ENCODE peak calls at places on chromosomes 11 and 22, in five cellular contexts. One of them, this sample, is unnamed.

GRCh38 chr11:104798794-104799193 is 99.5 kb downstream of the CASP12 start:
- DNase-seq in fibroblast of mammary gland: no peak
- DNase-seq in stimulated activated CD8-positive, alpha-beta memory T cell treated with anti-CD3 and anti-CD28 coated beads, Interleukin-15, amount 100 ng/mL, for 4 hours: no peak
- DNase-seq in left colon: no peak
- DNase-seq in CD8-positive, alpha-beta T cell: no peak
- DNase-seq in this sample: peak; percentile 53

GRCh38 chr22:20559174-20559760 is 51.9 kb downstream of the MED15 start:
- DNase-seq in left colon: no peak
- DNase-seq in fibroblast of mammary gland: no peak
- DNase-seq in stimulated activated CD8-positive, alpha-beta memory T cell treated with anti-CD3 and anti-CD28 coated beads, Interleukin-15, amount 100 ng/mL, for 4 hours: no peak
- DNase-seq in CD8-positive, alpha-beta T cell: no peak
- DNase-seq in this sample: no peak

GRCh38 chr22:29328566-29329500 is 13.3 kb upstream of the RASL10A start:
- DNase-seq in fibroblast of mammary gland: no peak
- DNase-seq in stimulated activated CD8-positive, alpha-beta memory T cell treated with anti-CD3 and anti-CD28 coated beads, Interleukin-15, amount 100 ng/mL, for 4 hours: no peak
- DNase-seq in CD8-positive, alpha-beta T cell: no peak
- DNase-seq in left colon: no peak
- DNase-seq in this sample: no peak

GRCh38 chr11:8389034-8389996 is 125.6 kb upstream of the LMO1 start:
- DNase-seq in CD8-positive, alpha-beta T cell: no peak
- DNase-seq in left colon: no peak
- DNase-seq in fibroblast of mammary gland: no peak
- DNase-seq in stimulated activated CD8-positive, alpha-beta memory T cell treated with anti-CD3 and anti-CD28 coated beads, Interleukin-15, amount 100 ng/mL, for 4 hours: no peak
- DNase-seq in this sample: no peak

GRCh38 chr22:31588970-31589675 is 72.9 kb downstream of the PISD start:
- DNase-seq in stimulated activated CD8-positive, alpha-beta memory T cell treated with anti-CD3 and anti-CD28 coated beads, Interleukin-15, amount 100 ng/mL, for 4 hours: no peak
- DNase-seq in fibroblast of mammary gland: no peak
- DNase-seq in left colon: no peak
- DNase-seq in CD8-positive, alpha-beta T cell: no peak
- DNase-seq in this sample: no peak

GRCh38 chr11:28343304-28344233 is 235.4 kb downstream of the METTL15 start:
- DNase-seq in stimulated activated CD8-positive, alpha-beta memory T cell treated with anti-CD3 and anti-CD28 coated beads, Interleukin-15, amount 100 ng/mL, for 4 hours: no peak
- DNase-seq in CD8-positive, alpha-beta T cell: no peak
- DNase-seq in fibroblast of mammary gland: peak; percentile 86
- DNase-seq in left colon: no peak
- DNase-seq in this sample: no peak

GRCh38 chr22:37050913-37051628 is 471 bp upstream of the KCTD17 start:
- DNase-seq in CD8-positive, alpha-beta T cell: no peak
- DNase-seq in stimulated activated CD8-positive, alpha-beta memory T cell treated with anti-CD3 and anti-CD28 coated beads, Interleukin-15, amount 100 ng/mL, for 4 hours: no peak
- DNase-seq in left colon: no peak
- DNase-seq in fibroblast of mammary gland: no peak
- DNase-seq in this sample: no peak

GRCh38 chr11:44808053-44808753 is 81.4 kb downstream of the TSPAN18 start:
- DNase-seq in CD8-positive, alpha-beta T cell: no peak
- DNase-seq in left colon: no peak
- DNase-seq in stimulated activated CD8-positive, alpha-beta memory T cell treated with anti-CD3 and anti-CD28 coated beads, Interleukin-15, amount 100 ng/mL, for 4 hours: no peak
- DNase-seq in fibroblast of mammary gland: no peak
- DNase-seq in this sample: no peak

GRCh38 chr11:76670475-76671235 is at the start of gene LRRC32:
- DNase-seq in CD8-positive, alpha-beta T cell: no peak
- DNase-seq in fibroblast of mammary gland: no peak
- DNase-seq in stimulated activated CD8-positive, alpha-beta memory T cell treated with anti-CD3 and anti-CD28 coated beads, Interleukin-15, amount 100 ng/mL, for 4 hours: no peak
- DNase-seq in left colon: no peak
- DNase-seq in this sample: peak; percentile 37

GRCh38 chr11:36300651-36301050 is 4.6 kb downstream of the PRR5L start:
- DNase-seq in left colon: peak; percentile 85
- DNase-seq in fibroblast of mammary gland: peak; percentile 64
- DNase-seq in stimulated activated CD8-positive, alpha-beta memory T cell treated with anti-CD3 and anti-CD28 coated beads, Interleukin-15, amount 100 ng/mL, for 4 hours: no peak
- DNase-seq in CD8-positive, alpha-beta T cell: no peak
- DNase-seq in this sample: no peak

GRCh38 chr11:83241291-83241946 is 44.7 kb downstream of the CCDC90B start:
- DNase-seq in left colon: no peak
- DNase-seq in stimulated activated CD8-positive, alpha-beta memory T cell treated with anti-CD3 and anti-CD28 coated beads, Interleukin-15, amount 100 ng/mL, for 4 hours: no peak
- DNase-seq in fibroblast of mammary gland: peak; percentile 78
- DNase-seq in CD8-positive, alpha-beta T cell: no peak
- DNase-seq in this sample: no peak

GRCh38 chr22:32746715-32747114 is 54.8 kb upstream of the TIMP3 start:
- DNase-seq in stimulated activated CD8-positive, alpha-beta memory T cell treated with anti-CD3 and anti-CD28 coated beads, Interleukin-15, amount 100 ng/mL, for 4 hours: no peak
- DNase-seq in left colon: no peak
- DNase-seq in fibroblast of mammary gland: no peak
- DNase-seq in CD8-positive, alpha-beta T cell: no peak
- DNase-seq in this sample: no peak

GRCh38 chr22:38754247-38755154 is 1.3 kb downstream of the SUN2 start:
- DNase-seq in CD8-positive, alpha-beta T cell: no peak
- DNase-seq in left colon: peak; percentile 82
- DNase-seq in stimulated activated CD8-positive, alpha-beta memory T cell treated with anti-CD3 and anti-CD28 coated beads, Interleukin-15, amount 100 ng/mL, for 4 hours: no peak
- DNase-seq in fibroblast of mammary gland: peak; percentile 57
- DNase-seq in this sample: peak; percentile 71

GRCh38 chr11:44899959-44900358 is 50.7 kb downstream of the TP53I11 start:
- DNase-seq in stimulated activated CD8-positive, alpha-beta memory T cell treated with anti-CD3 and anti-CD28 coated beads, Interleukin-15, amount 100 ng/mL, for 4 hours: no peak
- DNase-seq in CD8-positive, alpha-beta T cell: no peak
- DNase-seq in fibroblast of mammary gland: peak; percentile 79
- DNase-seq in left colon: no peak
- DNase-seq in this sample: peak; percentile 47

GRCh38 chr11:120079750-120080610 is 57.9 kb downstream of the TRIM29 start:
- DNase-seq in CD8-positive, alpha-beta T cell: peak; percentile 4
- DNase-seq in left colon: no peak
- DNase-seq in fibroblast of mammary gland: no peak
- DNase-seq in stimulated activated CD8-positive, alpha-beta memory T cell treated with anti-CD3 and anti-CD28 coated beads, Interleukin-15, amount 100 ng/mL, for 4 hours: no peak
- DNase-seq in this sample: no peak

GRCh38 chr22:44567846-44568493 is 69.9 kb upstream of the RTL6 start:
- DNase-seq in fibroblast of mammary gland: peak; percentile 57
- DNase-seq in CD8-positive, alpha-beta T cell: peak; percentile 25
- DNase-seq in left colon: no peak
- DNase-seq in stimulated activated CD8-positive, alpha-beta memory T cell treated with anti-CD3 and anti-CD28 coated beads, Interleukin-15, amount 100 ng/mL, for 4 hours: peak; percentile 11
- DNase-seq in this sample: peak; percentile 17

GRCh38 chr11:60500276-60500935 is 7.8 kb downstream of the MS4A12 start:
- DNase-seq in fibroblast of mammary gland: no peak
- DNase-seq in left colon: no peak
- DNase-seq in CD8-positive, alpha-beta T cell: no peak
- DNase-seq in stimulated activated CD8-positive, alpha-beta memory T cell treated with anti-CD3 and anti-CD28 coated beads, Interleukin-15, amount 100 ng/mL, for 4 hours: no peak
- DNase-seq in this sample: no peak

GRCh38 chr11:73164803-73165542 is 22.9 kb upstream of the FCHSD2 start:
- DNase-seq in fibroblast of mammary gland: no peak
- DNase-seq in left colon: no peak
- DNase-seq in CD8-positive, alpha-beta T cell: no peak
- DNase-seq in stimulated activated CD8-positive, alpha-beta memory T cell treated with anti-CD3 and anti-CD28 coated beads, Interleukin-15, amount 100 ng/mL, for 4 hours: no peak
- DNase-seq in this sample: no peak

GRCh38 chr11:32229566-32230240 is 138.8 kb downstream of the RCN1 start:
- DNase-seq in CD8-positive, alpha-beta T cell: no peak
- DNase-seq in fibroblast of mammary gland: no peak
- DNase-seq in stimulated activated CD8-positive, alpha-beta memory T cell treated with anti-CD3 and anti-CD28 coated beads, Interleukin-15, amount 100 ng/mL, for 4 hours: no peak
- DNase-seq in left colon: no peak
- DNase-seq in this sample: no peak

GRCh38 chr11:58649623-58650022 is 27.2 kb downstream of the CNTF start:
- DNase-seq in fibroblast of mammary gland: no peak
- DNase-seq in CD8-positive, alpha-beta T cell: no peak
- DNase-seq in stimulated activated CD8-positive, alpha-beta memory T cell treated with anti-CD3 and anti-CD28 coated beads, Interleukin-15, amount 100 ng/mL, for 4 hours: no peak
- DNase-seq in left colon: no peak
- DNase-seq in this sample: no peak

GRCh38 chr11:130261546-130261945 is 53.2 kb downstream of the ZBTB44 start:
- DNase-seq in stimulated activated CD8-positive, alpha-beta memory T cell treated with anti-CD3 and anti-CD28 coated beads, Interleukin-15, amount 100 ng/mL, for 4 hours: no peak
- DNase-seq in left colon: no peak
- DNase-seq in CD8-positive, alpha-beta T cell: no peak
- DNase-seq in fibroblast of mammary gland: no peak
- DNase-seq in this sample: no peak

GRCh38 chr22:49351761-49352221 is 475.9 kb downstream of the BRD1 start:
- DNase-seq in fibroblast of mammary gland: no peak
- DNase-seq in left colon: no peak
- DNase-seq in CD8-positive, alpha-beta T cell: no peak
- DNase-seq in stimulated activated CD8-positive, alpha-beta memory T cell treated with anti-CD3 and anti-CD28 coated beads, Interleukin-15, amount 100 ng/mL, for 4 hours: no peak
- DNase-seq in this sample: no peak

GRCh38 chr11:60769273-60769672 is 12.6 kb downstream of the MS4A15 start:
- DNase-seq in fibroblast of mammary gland: no peak
- DNase-seq in CD8-positive, alpha-beta T cell: no peak
- DNase-seq in left colon: no peak
- DNase-seq in stimulated activated CD8-positive, alpha-beta memory T cell treated with anti-CD3 and anti-CD28 coated beads, Interleukin-15, amount 100 ng/mL, for 4 hours: no peak
- DNase-seq in this sample: no peak

This sample was measured in CD4-positive, CD25-positive, alpha-beta regulatory T cell.